ENCODE peak calls at places on chromosomes 11 and 22, in four cellular contexts. I is amniotic stem cell; O is naive thymus-derived CD4-positive, alpha-beta T cell; Y is foreskin fibroblast. K is an unnamed sample.

GRCh38 chr11:70503878-70504240 is 105.5 kb downstream of the CTTN start:
- DNase-seq in I (no peak), O (no peak), Y (no peak), K (peak)

GRCh38 chr22:38843201-38843715 is 570 bp downstream of the NPTXR start:
- DNase-seq in I (peak), O (peak), Y (peak), K (peak)

GRCh38 chr11:58999291-58999680 is 60.0 kb downstream of the GLYATL1 start:
- DNase-seq in I (no peak), O (no peak), Y (no peak), K (no peak)

GRCh38 chr11:92869716-92870115 is 99.7 kb upstream of the MTNR1B start:
- DNase-seq in I (no peak), O (no peak), Y (no peak), K (no peak)

GRCh38 chr11:114174712-114175495 is 115.4 kb downstream of the ZBTB16 start:
- DNase-seq in I (no peak), O (no peak), Y (no peak), K (no peak)

GRCh38 chr11:125170406-125171031 is 6.0 kb downstream of the PKNOX2 start:
- DNase-seq in I (no peak), O (no peak), Y (peak), K (no peak)

GRCh38 chr22:20130739-20131592 is 638 bp upstream of the ZDHHC8 start:
- DNase-seq in I (peak), O (peak), Y (peak), K (peak)

GRCh38 chr11:70021586-70021985 is 56.5 kb upstream of the ANO1 start:
- DNase-seq in I (no peak), O (no peak), Y (no peak), K (no peak)

GRCh38 chr11:96704847-96705246 is 315.0 kb downstream of the JRKL start:
- DNase-seq in I (no peak), O (no peak), Y (no peak), K (no peak)

GRCh38 chr11:119284344-119285157 is 32.4 kb downstream of the MCAM start:
- DNase-seq in I (no peak), O (peak), Y (peak), K (peak)

GRCh38 chr22:30397656-30398635 is 1.1 kb downstream of the SEC14L2 start:
- DNase-seq in I (no peak), O (no peak), Y (no peak), K (no peak)

GRCh38 chr22:21587803-21588611 is 20.5 kb downstream of the UBE2L3 start:
- DNase-seq in I (no peak), O (no peak), Y (peak), K (no peak)

GRCh38 chr11:9895016-9895415 is 231.1 kb downstream of the SWAP70 start:
- DNase-seq in I (no peak), O (no peak), Y (peak), K (no peak)

GRCh38 chr11:72441647-72442267 is 7.4 kb upstream of the CLPB start:
- DNase-seq in I (no peak), O (no peak), Y (peak), K (no peak)

GRCh38 chr22:39130892-39131855 is 21.3 kb downstream of the CBX7 start:
- DNase-seq in I (no peak), O (no peak), Y (peak), K (no peak)

GRCh38 chr22:20494978-20495860 is at the start of gene KLHL22:
- DNase-seq in I (no peak), O (peak), Y (peak), K (peak)

K was measured in 8988T.